ENCODE peak calls at places on chromosome 9, in four cellular contexts. N, R, H and A are unnamed samples.

GRCh38 chr9:93427655-93428379 is 23.7 kb upstream of the FAM120A start:
- DNase-seq in R (no peak), N (no peak), H (no peak), A (no peak)

GRCh38 chr9:92293452-92294296 is at the start of gene IARS1:
- DNase-seq in N (peak; percentile 99), R (peak; percentile 99), H (peak; percentile 98), A (peak; percentile 98)

GRCh38 chr9:16431666-16432065 is 438.8 kb downstream of the BNC2 start:
- DNase-seq in H (no peak), R (no peak), N (no peak), A (no peak)

GRCh38 chr9:126238415-126238814 is 88.2 kb upstream of the MVB12B start:
- DNase-seq in R (no peak), N (no peak), H (no peak), A (no peak)

GRCh38 chr9:106072421-106072820 is 378.1 kb downstream of the TMEM38B start:
- DNase-seq in N (no peak), R (no peak), H (no peak), A (no peak)

GRCh38 chr9:19876569-19877316 is 87.9 kb upstream of the SLC24A2 start:
- DNase-seq in N (no peak), R (no peak), H (no peak), A (no peak)

GRCh38 chr9:110371411-110372013 is 33.8 kb upstream of the TXNDC8 start:
- DNase-seq in H (no peak), N (no peak), R (no peak), A (no peak)

GRCh38 chr9:83062653-83063527 is at the start of gene RASEF:
- DNase-seq in N (peak; percentile 89), R (no peak), H (no peak), A (peak; percentile 59)

GRCh38 chr9:96148634-96149138 is 153.3 kb downstream of the HSD17B3 start:
- DNase-seq in R (no peak), N (no peak), H (no peak), A (no peak)

GRCh38 chr9:111759762-111760639 is 34.7 kb downstream of the SHOC1 start:
- DNase-seq in H (peak; percentile 50), N (no peak), R (no peak), A (peak; percentile 83)

GRCh38 chr9:115880221-115880620 is 273.4 kb upstream of the PAPPA start:
- DNase-seq in R (no peak), N (no peak), H (no peak), A (no peak)

GRCh38 chr9:109107402-109108240 is 12.1 kb downstream of the TMEM245 start:
- DNase-seq in R (no peak), H (no peak), N (no peak), A (peak; percentile 70)
- H3K27ac ChIP-seq in R (no peak overlapping the region), H (peak overlapping the region; percentile 66), N (no peak overlapping the region), A (peak overlapping the region; percentile 53)

GRCh38 chr9:129352157-129352870 is 174.3 kb upstream of the IER5L start:
- DNase-seq in N (peak; percentile 84), R (no peak), H (no peak), A (no peak)
- H3K27ac ChIP-seq in N (no peak overlapping the region), R (peak overlapping the region; percentile 3), H (no peak overlapping the region), A (no peak overlapping the region)

GRCh38 chr9:136090060-136090735 is 4.9 kb downstream of the NACC2 start:
- DNase-seq in R (no peak), N (peak; percentile 61), H (no peak), A (no peak)
- H3K27ac ChIP-seq in R (no peak overlapping the region), N (peak overlapping the region; percentile 32), H (peak overlapping the region; percentile 55), A (no peak overlapping the region)

DNA sequence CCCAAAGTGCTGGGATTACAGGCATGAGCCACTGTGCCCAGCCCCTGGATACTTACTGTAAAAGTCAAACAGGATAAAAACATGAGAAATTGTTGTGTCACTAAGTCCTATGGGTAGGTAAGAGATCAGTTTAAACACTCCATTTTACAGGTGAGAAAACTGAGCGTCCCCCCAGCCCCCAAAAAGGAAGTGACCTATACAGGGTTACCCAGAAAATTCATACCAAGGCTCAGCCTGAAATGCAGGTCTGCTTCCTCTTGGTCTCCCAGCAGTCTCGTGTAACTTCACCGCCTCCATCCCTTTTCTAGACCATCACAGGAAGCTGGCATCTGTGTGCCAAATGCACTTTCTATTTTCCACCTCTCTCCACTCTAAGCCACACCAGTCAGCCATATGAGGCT is 57.2 kb downstream of the TMOD1 start:
- DNase-seq in N (no peak), R (no peak), H (no peak), A (no peak)
- H3K27ac ChIP-seq in N (no peak overlapping the region), R (peak overlapping the region; percentile 79), H (peak overlapping the region; percentile 89), A (no peak overlapping the region)

GRCh38 chr9:131557855-131558548 is 12.7 kb downstream of the PRRT1B start:
- DNase-seq in H (no peak), R (no peak), N (no peak), A (no peak)
- H3K27ac ChIP-seq in H (no peak overlapping the region), R (no peak overlapping the region), N (no peak overlapping the region), A (no peak overlapping the region)

GRCh38 chr9:123263227-123263626 is 5.2 kb downstream of the STRBP start:
- DNase-seq in N (no peak), R (no peak), H (no peak), A (no peak)
- H3K27ac ChIP-seq in N (no peak overlapping the region), R (no peak overlapping the region), H (no peak overlapping the region), A (no peak overlapping the region)

DNA sequence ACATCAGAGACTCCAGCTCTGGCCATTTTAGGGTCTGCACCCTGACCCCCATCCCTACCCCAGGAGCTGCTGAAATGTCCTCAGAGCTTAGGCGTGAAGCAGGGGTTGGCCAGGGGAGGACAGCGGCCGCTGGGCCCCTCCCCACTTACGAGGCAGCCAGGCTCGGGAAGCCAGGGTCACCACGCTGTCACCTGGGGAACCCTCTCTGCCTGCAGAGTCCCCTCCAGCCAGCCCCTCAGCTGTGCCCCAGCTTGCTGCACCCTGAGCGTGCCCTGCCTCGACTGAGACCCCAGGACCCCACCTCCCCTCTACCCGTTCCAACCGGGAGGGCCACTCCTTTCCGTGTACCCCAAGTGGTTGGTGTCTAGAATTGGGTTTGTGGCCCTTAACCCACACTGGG is 2.7 kb downstream of the LCN10 start:
- DNase-seq in N (no peak), R (no peak), H (no peak), A (no peak)
- H3K27ac ChIP-seq in N (no peak overlapping the region), R (no peak overlapping the region), H (no peak overlapping the region), A (no peak overlapping the region)

GRCh38 chr9:88732128-88732527 is 197.2 kb downstream of the NXNL2 start:
- DNase-seq in R (no peak), H (no peak), N (no peak), A (peak; percentile 42)

GRCh38 chr9:88725300-88726024 is 190.5 kb downstream of the NXNL2 start:
- DNase-seq in R (no peak), H (no peak), N (no peak), A (no peak)

GRCh38 chr9:88733651-88734470 is 198.9 kb downstream of the NXNL2 start:
- DNase-seq in H (no peak), R (no peak), N (peak; percentile 86), A (peak; percentile 82)

GRCh38 chr9:88726803-88727202 is 191.8 kb downstream of the NXNL2 start:
- DNase-seq in N (no peak), R (no peak), H (no peak), A (no peak)

GRCh38 chr9:88730780-88731179 is 195.8 kb downstream of the NXNL2 start:
- DNase-seq in R (no peak), H (no peak), N (no peak), A (no peak)
- H3K27ac ChIP-seq in R (no peak overlapping the region), H (no peak overlapping the region), N (no peak overlapping the region), A (no peak overlapping the region)

DNA sequence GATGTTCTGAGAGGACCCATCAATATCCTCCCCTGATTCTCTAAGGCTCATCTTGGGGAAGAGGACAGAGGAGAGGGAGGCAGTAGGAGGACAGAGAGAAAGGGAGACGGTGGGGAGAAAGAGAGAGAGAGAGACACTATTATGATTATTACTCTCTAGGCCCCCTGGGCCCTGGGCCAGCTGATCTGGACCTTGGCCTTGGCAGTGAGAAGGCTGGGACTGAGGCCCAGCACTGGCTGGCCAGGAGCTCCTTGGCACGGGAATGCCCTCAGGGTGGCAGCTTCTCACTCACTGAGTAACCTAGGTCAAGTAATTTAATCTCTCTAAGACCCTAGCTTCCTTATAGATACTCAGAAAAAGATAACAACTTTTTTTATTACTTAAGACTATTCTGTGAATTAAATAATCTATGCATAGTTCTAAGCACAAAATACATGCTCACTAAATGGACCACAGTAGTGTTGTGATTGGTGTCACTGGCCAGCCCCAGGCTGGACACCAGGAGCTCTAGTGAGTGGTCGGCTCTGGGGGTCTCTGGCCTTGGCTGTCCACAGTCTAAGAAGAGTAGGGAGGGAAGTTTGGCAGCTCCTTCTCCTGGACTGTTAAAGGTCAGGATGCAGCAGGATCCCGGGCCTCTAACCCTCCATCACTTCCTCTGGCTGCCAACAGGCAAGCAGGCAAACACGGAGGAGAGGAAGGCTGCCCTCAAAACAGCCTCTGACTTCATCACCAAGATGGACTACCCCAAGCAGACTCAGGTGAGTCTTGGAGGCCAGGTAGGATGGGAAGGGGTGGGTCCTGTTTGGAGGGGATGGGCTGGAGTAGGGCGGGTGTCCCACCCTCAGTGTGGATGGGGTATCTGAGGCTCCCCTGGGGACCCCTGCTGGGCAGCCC is 50.0 kb downstream of the GSN start:
- DNase-seq in H (no peak), N (no peak), R (peak; percentile 60), A (peak; percentile 20)
- H3K27ac ChIP-seq in H (peak overlapping the region; percentile 29), N (peak overlapping the region; percentile 22), R (peak overlapping the region; percentile 8), A (peak overlapping the region; percentile 18)